ENCODE peak calls at places on chromosomes 5 and 9, in six cellular contexts. One of them, this sample, is unnamed.

GRCh38 chr9:123418052-123418430 is 62.0 kb downstream of the CRB2 start:
- DNase-seq in Caco-2: no peak
- DNase-seq in upper lobe of right lung: peak; percentile 17
- DNase-seq in CD8-positive, alpha-beta T cell: no peak
- DNase-seq in K562: no peak
- DNase-seq in PC-3: no peak
- DNase-seq in this sample: no peak

GRCh38 chr5:39628348-39628747 is 203.6 kb upstream of the DAB2 start:
- DNase-seq in Caco-2: no peak
- DNase-seq in upper lobe of right lung: no peak
- DNase-seq in CD8-positive, alpha-beta T cell: no peak
- DNase-seq in K562: no peak
- DNase-seq in PC-3: no peak
- DNase-seq in this sample: no peak

GRCh38 chr5:395921-396714 is 46.9 kb upstream of the EXOC3 start:
- DNase-seq in Caco-2: no peak
- DNase-seq in upper lobe of right lung: peak; percentile 52
- DNase-seq in CD8-positive, alpha-beta T cell: no peak
- DNase-seq in K562: no peak
- DNase-seq in PC-3: no peak
- DNase-seq in this sample: no peak

GRCh38 chr5:143646961-143647360 is 165.0 kb upstream of the HMHB1 start:
- DNase-seq in Caco-2: no peak
- DNase-seq in upper lobe of right lung: no peak
- DNase-seq in CD8-positive, alpha-beta T cell: no peak
- DNase-seq in K562: no peak
- DNase-seq in PC-3: no peak
- DNase-seq in this sample: no peak

GRCh38 chr5:122515709-122516431 is 203.8 kb downstream of the SNCAIP start:
- DNase-seq in Caco-2: peak; percentile 71
- DNase-seq in upper lobe of right lung: no peak
- DNase-seq in CD8-positive, alpha-beta T cell: no peak
- DNase-seq in K562: peak; percentile 63
- DNase-seq in PC-3: peak; percentile 64
- DNase-seq in this sample: peak; percentile 46

GRCh38 chr9:14768561-14769234 is 46.2 kb upstream of the CER1 start:
- DNase-seq in Caco-2: no peak
- DNase-seq in upper lobe of right lung: no peak
- DNase-seq in CD8-positive, alpha-beta T cell: no peak
- DNase-seq in K562: peak; percentile 43
- DNase-seq in PC-3: peak; percentile 79
- DNase-seq in this sample: peak; percentile 49

GRCh38 chr5:72557576-72558336 is 50.5 kb upstream of the ZNF366 start:
- DNase-seq in Caco-2: no peak
- DNase-seq in upper lobe of right lung: no peak
- DNase-seq in CD8-positive, alpha-beta T cell: no peak
- DNase-seq in K562: no peak
- DNase-seq in PC-3: no peak
- DNase-seq in this sample: no peak

GRCh38 chr5:72692273-72692672 is 124.2 kb upstream of the TNPO1 start:
- DNase-seq in Caco-2: no peak
- DNase-seq in upper lobe of right lung: no peak
- DNase-seq in CD8-positive, alpha-beta T cell: no peak
- DNase-seq in K562: no peak
- DNase-seq in PC-3: no peak
- DNase-seq in this sample: peak; percentile 19

GRCh38 chr9:2765250-2765880 is 48.1 kb downstream of the KCNV2 start:
- DNase-seq in Caco-2: peak; percentile 41
- DNase-seq in upper lobe of right lung: no peak
- DNase-seq in CD8-positive, alpha-beta T cell: no peak
- DNase-seq in K562: no peak
- DNase-seq in PC-3: peak; percentile 45
- DNase-seq in this sample: no peak

GRCh38 chr9:87801013-87801412 is 75.1 kb downstream of the CTSL start:
- DNase-seq in Caco-2: no peak
- DNase-seq in upper lobe of right lung: no peak
- DNase-seq in CD8-positive, alpha-beta T cell: no peak
- DNase-seq in K562: no peak
- DNase-seq in PC-3: no peak
- DNase-seq in this sample: no peak
- H3K36me3 ChIP-seq in Caco-2: no peaks in the 10 kb centered on the region
- H3K36me3 ChIP-seq in upper lobe of right lung: no peaks in the 10 kb centered on the region
- H3K36me3 ChIP-seq in CD8-positive, alpha-beta T cell: no peaks in the 10 kb centered on the region
- H3K36me3 ChIP-seq in K562: no peaks in the 10 kb centered on the region
- H3K36me3 ChIP-seq in PC-3: no peaks in the 10 kb centered on the region
- H3K36me3 ChIP-seq in this sample: no peaks in the 10 kb centered on the region

GRCh38 chr5:136082390-136083193 is 50.1 kb upstream of the SMAD5 start:
- DNase-seq in Caco-2: peak; percentile 78
- DNase-seq in upper lobe of right lung: peak; percentile 81
- DNase-seq in CD8-positive, alpha-beta T cell: peak; percentile 40
- DNase-seq in K562: peak; percentile 79
- DNase-seq in PC-3: peak; percentile 71
- DNase-seq in this sample: peak; percentile 88
- TF ChIP-seq CTCF in Caco-2: peak; percentile 88
- TF ChIP-seq CTCF in upper lobe of right lung: peak; percentile 80
- TF ChIP-seq CTCF in CD8-positive, alpha-beta T cell: peak; percentile 55
- TF ChIP-seq CTCF in K562: peak; percentile 91
- TF ChIP-seq CTCF in PC-3: peak; percentile 76
- TF ChIP-seq CTCF in this sample: peak; percentile 94

GRCh38 chr9:6418764-6419163 is 5.8 kb downstream of the UHRF2 start:
- DNase-seq in Caco-2: no peak
- DNase-seq in upper lobe of right lung: no peak
- DNase-seq in CD8-positive, alpha-beta T cell: no peak
- DNase-seq in K562: no peak
- DNase-seq in PC-3: no peak
- DNase-seq in this sample: no peak

GRCh38 chr9:6413365-6414263 is 615 bp downstream of the UHRF2 start:
- DNase-seq in Caco-2: peak; percentile 34
- DNase-seq in upper lobe of right lung: peak; percentile 76
- DNase-seq in CD8-positive, alpha-beta T cell: peak; percentile 23
- DNase-seq in K562: peak; percentile 26
- DNase-seq in PC-3: peak; percentile 6
- DNase-seq in this sample: peak; percentile 36

GRCh38 chr9:6414291-6414690 is 1.3 kb downstream of the UHRF2 start:
- DNase-seq in Caco-2: no peak
- DNase-seq in upper lobe of right lung: no peak
- DNase-seq in CD8-positive, alpha-beta T cell: no peak
- DNase-seq in K562: peak; percentile 12
- DNase-seq in PC-3: peak; percentile 37
- DNase-seq in this sample: no peak

GRCh38 chr9:6415266-6415665 is 2.3 kb downstream of the UHRF2 start:
- DNase-seq in Caco-2: no peak
- DNase-seq in upper lobe of right lung: no peak
- DNase-seq in CD8-positive, alpha-beta T cell: no peak
- DNase-seq in K562: peak; percentile 18
- DNase-seq in PC-3: no peak
- DNase-seq in this sample: no peak

DNA sequence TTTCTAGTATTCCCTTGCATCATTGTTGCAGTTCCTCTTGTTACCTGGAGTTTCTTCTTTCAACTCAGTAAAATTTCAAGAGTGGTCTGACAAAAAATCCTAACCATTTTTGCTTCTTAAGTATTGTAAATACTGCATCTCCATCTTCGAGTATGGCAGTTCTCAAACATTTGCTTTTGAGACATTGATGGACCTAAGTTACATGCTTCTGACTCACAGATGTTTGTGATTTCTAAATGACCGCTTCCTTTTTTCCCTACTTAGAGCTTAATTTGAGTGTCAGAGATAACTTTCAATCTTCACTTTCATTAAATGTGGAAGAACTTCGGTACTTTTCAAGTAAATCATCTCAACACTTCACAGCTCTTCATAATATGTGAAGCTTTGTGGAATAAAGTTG is 4.2 kb downstream of the UHRF2 start:
- DNase-seq in Caco-2: no peak
- DNase-seq in upper lobe of right lung: no peak
- DNase-seq in CD8-positive, alpha-beta T cell: no peak
- DNase-seq in K562: no peak
- DNase-seq in PC-3: no peak
- DNase-seq in this sample: no peak
- H3K4me3 ChIP-seq in Caco-2: no peak overlapping the region
- H3K4me3 ChIP-seq in upper lobe of right lung: no peak overlapping the region
- H3K4me3 ChIP-seq in CD8-positive, alpha-beta T cell: no peak overlapping the region
- H3K4me3 ChIP-seq in K562: no peak overlapping the region
- H3K4me3 ChIP-seq in PC-3: peak overlapping the region; percentile 23
- H3K4me3 ChIP-seq in this sample: no peak overlapping the region

GRCh38 chr9:129910628-129911567 is 75.6 kb downstream of the USP20 start:
- DNase-seq in Caco-2: peak; percentile 64
- DNase-seq in upper lobe of right lung: no peak
- DNase-seq in CD8-positive, alpha-beta T cell: no peak
- DNase-seq in K562: peak; percentile 94
- DNase-seq in PC-3: peak; percentile 95
- DNase-seq in this sample: no peak
- H3K36me3 ChIP-seq in Caco-2: no peaks in the 10 kb centered on the region
- H3K36me3 ChIP-seq in upper lobe of right lung: peaks cover 40% of the 10 kb centered on the region
- H3K36me3 ChIP-seq in CD8-positive, alpha-beta T cell: peaks cover 20% of the 10 kb centered on the region
- H3K36me3 ChIP-seq in K562: no peaks in the 10 kb centered on the region
- H3K36me3 ChIP-seq in PC-3: no peaks in the 10 kb centered on the region
- H3K36me3 ChIP-seq in this sample: peaks cover 9% of the 10 kb centered on the region

DNA sequence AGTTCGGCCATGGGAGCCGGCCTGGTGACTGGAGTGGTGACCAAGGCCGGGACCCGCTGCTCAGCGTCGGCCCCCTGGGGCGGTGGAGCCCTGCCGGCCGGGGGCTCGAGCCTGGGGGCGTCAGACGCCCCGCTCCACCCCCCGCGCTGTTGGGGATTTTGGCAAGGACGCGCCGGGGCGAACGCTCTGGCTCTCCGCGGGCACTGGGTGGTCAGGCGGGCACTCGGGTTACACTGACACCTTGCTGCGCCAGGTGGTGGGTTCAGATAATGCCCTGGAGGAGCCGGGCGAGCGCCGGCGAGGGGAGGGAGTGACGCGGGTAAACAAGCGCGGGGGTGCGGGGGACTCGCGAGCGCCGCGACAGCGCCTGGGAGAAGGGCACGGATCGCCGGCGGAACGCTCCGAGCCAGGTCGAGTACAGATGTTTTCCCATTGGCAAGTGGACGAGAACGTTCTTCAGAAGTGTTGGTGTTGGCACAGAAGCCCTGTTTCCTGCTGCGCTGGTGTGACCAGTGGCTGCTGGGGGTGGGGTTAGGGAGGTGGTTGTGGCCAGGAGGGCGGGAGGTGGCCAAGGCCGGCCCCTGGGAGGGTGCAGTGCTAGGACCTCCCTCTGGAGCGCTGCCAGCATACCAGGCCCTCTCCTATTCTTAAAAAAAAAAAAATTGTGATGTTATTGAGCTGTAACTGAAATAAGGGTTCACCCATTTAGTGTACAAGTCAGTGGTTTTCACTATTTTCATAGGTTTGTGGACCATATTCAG is 773 bp downstream of the SQSTM1 start:
- DNase-seq in Caco-2: peak; percentile 90
- DNase-seq in upper lobe of right lung: peak; percentile 97
- DNase-seq in CD8-positive, alpha-beta T cell: peak; percentile 80
- DNase-seq in K562: peak; percentile 91
- DNase-seq in PC-3: peak; percentile 80
- DNase-seq in this sample: peak; percentile 95
- TF ChIP-seq CTCF in Caco-2: no peak
- TF ChIP-seq CTCF in upper lobe of right lung: no peak
- TF ChIP-seq CTCF in CD8-positive, alpha-beta T cell: no peak
- TF ChIP-seq CTCF in K562: no peak
- TF ChIP-seq CTCF in PC-3: no peak
- TF ChIP-seq CTCF in this sample: no peak

GRCh38 chr5:141366016-141366896 is 2.3 kb downstream of the PCDHGA5 start:
- DNase-seq in Caco-2: no peak
- DNase-seq in upper lobe of right lung: no peak
- DNase-seq in CD8-positive, alpha-beta T cell: no peak
- DNase-seq in K562: no peak
- DNase-seq in PC-3: no peak
- DNase-seq in this sample: no peak

GRCh38 chr5:141371572-141372475 is 1.8 kb downstream of the PCDHGB3 start:
- DNase-seq in Caco-2: no peak
- DNase-seq in upper lobe of right lung: no peak
- DNase-seq in CD8-positive, alpha-beta T cell: no peak
- DNase-seq in K562: no peak
- DNase-seq in PC-3: no peak
- DNase-seq in this sample: no peak

GRCh38 chr5:141373673-141374317 is at the start of gene PCDHGA6:
- DNase-seq in Caco-2: no peak
- DNase-seq in upper lobe of right lung: no peak
- DNase-seq in CD8-positive, alpha-beta T cell: no peak
- DNase-seq in K562: no peak
- DNase-seq in PC-3: no peak
- DNase-seq in this sample: no peak

GRCh38 chr5:141374627-141375026 is 936 bp downstream of the PCDHGA6 start:
- DNase-seq in Caco-2: no peak
- DNase-seq in upper lobe of right lung: no peak
- DNase-seq in CD8-positive, alpha-beta T cell: no peak
- DNase-seq in K562: no peak
- DNase-seq in PC-3: no peak
- DNase-seq in this sample: no peak

GRCh38 chr5:141369994-141370848 is at the start of gene PCDHGB3:
- DNase-seq in Caco-2: no peak
- DNase-seq in upper lobe of right lung: no peak
- DNase-seq in CD8-positive, alpha-beta T cell: no peak
- DNase-seq in K562: peak; percentile 56
- DNase-seq in PC-3: no peak
- DNase-seq in this sample: no peak
- H3K4me3 ChIP-seq in Caco-2: no peak within 1 kb of the TSS
- H3K4me3 ChIP-seq in upper lobe of right lung: peak within 1 kb of the TSS; percentile 32
- H3K4me3 ChIP-seq in CD8-positive, alpha-beta T cell: peak within 1 kb of the TSS; percentile 31
- H3K4me3 ChIP-seq in K562: peak within 1 kb of the TSS; percentile 27
- H3K4me3 ChIP-seq in PC-3: no peak within 1 kb of the TSS
- H3K4me3 ChIP-seq in this sample: no peak within 1 kb of the TSS

GRCh38 chr5:75387806-75388205 is 50.8 kb downstream of the HMGCR start:
- DNase-seq in Caco-2: no peak
- DNase-seq in upper lobe of right lung: no peak
- DNase-seq in CD8-positive, alpha-beta T cell: no peak
- DNase-seq in K562: no peak
- DNase-seq in PC-3: peak; percentile 31
- DNase-seq in this sample: no peak
- H3K36me3 ChIP-seq in Caco-2: no peaks in the 10 kb centered on the region
- H3K36me3 ChIP-seq in upper lobe of right lung: peaks cover 70% of the 10 kb centered on the region
- H3K36me3 ChIP-seq in CD8-positive, alpha-beta T cell: peaks cover 9% of the 10 kb centered on the region
- H3K36me3 ChIP-seq in K562: peaks cover 25% of the 10 kb centered on the region
- H3K36me3 ChIP-seq in PC-3: no peaks in the 10 kb centered on the region
- H3K36me3 ChIP-seq in this sample: peaks cover 43% of the 10 kb centered on the region